ENCODE peak calls at places on chromosomes 7 and 10, in eight cellular contexts. One of them, this sample, is unnamed.

GRCh38 chr10:95242581-95243317 is 48.1 kb downstream of the PDLIM1 start:
- DNase-seq in fibroblast of the aortic adventitia: peak
- DNase-seq in BJ: no peak
- DNase-seq in CD8-positive, alpha-beta memory T cell: no peak
- DNase-seq in fibroblast of mammary gland: peak
- DNase-seq in fibroblast of lung: peak
- DNase-seq in SK-N-MC: no peak
- DNase-seq in left ventricle myocardium inferior: no peak
- DNase-seq in this sample: no peak

GRCh38 chr10:69816536-69816935 is 14.8 kb downstream of the COL13A1 start:
- DNase-seq in fibroblast of the aortic adventitia: no peak
- DNase-seq in BJ: no peak
- DNase-seq in CD8-positive, alpha-beta memory T cell: no peak
- DNase-seq in fibroblast of mammary gland: no peak
- DNase-seq in fibroblast of lung: no peak
- DNase-seq in SK-N-MC: no peak
- DNase-seq in left ventricle myocardium inferior: no peak
- DNase-seq in this sample: no peak

GRCh38 chr10:128963246-128964099 is 503.6 kb upstream of the MGMT start:
- DNase-seq in fibroblast of the aortic adventitia: no peak
- DNase-seq in BJ: no peak
- DNase-seq in CD8-positive, alpha-beta memory T cell: no peak
- DNase-seq in fibroblast of mammary gland: no peak
- DNase-seq in fibroblast of lung: no peak
- DNase-seq in SK-N-MC: no peak
- DNase-seq in left ventricle myocardium inferior: no peak
- DNase-seq in this sample: no peak

GRCh38 chr10:61192042-61192441 is 248.1 kb upstream of the RHOBTB1 start:
- DNase-seq in fibroblast of the aortic adventitia: no peak
- DNase-seq in BJ: no peak
- DNase-seq in CD8-positive, alpha-beta memory T cell: no peak
- DNase-seq in fibroblast of mammary gland: no peak
- DNase-seq in fibroblast of lung: no peak
- DNase-seq in SK-N-MC: no peak
- DNase-seq in left ventricle myocardium inferior: no peak
- DNase-seq in this sample: no peak

GRCh38 chr7:107002804-107003137 is 41.7 kb upstream of the PRKAR2B start:
- DNase-seq in fibroblast of the aortic adventitia: no peak
- DNase-seq in BJ: no peak
- DNase-seq in CD8-positive, alpha-beta memory T cell: no peak
- DNase-seq in fibroblast of mammary gland: no peak
- DNase-seq in fibroblast of lung: no peak
- DNase-seq in SK-N-MC: no peak
- DNase-seq in left ventricle myocardium inferior: no peak
- DNase-seq in this sample: no peak

GRCh38 chr7:27107391-27107900 is 5.0 kb upstream of the HOXA2 start:
- DNase-seq in fibroblast of the aortic adventitia: peak
- DNase-seq in BJ: no peak
- DNase-seq in CD8-positive, alpha-beta memory T cell: no peak
- DNase-seq in fibroblast of mammary gland: no peak
- DNase-seq in fibroblast of lung: peak
- DNase-seq in SK-N-MC: no peak
- DNase-seq in left ventricle myocardium inferior: no peak
- DNase-seq in this sample: no peak

GRCh38 chr7:44431091-44431608 is 59.3 kb downstream of the NUDCD3 start:
- DNase-seq in fibroblast of the aortic adventitia: no peak
- DNase-seq in BJ: no peak
- DNase-seq in CD8-positive, alpha-beta memory T cell: no peak
- DNase-seq in fibroblast of mammary gland: no peak
- DNase-seq in fibroblast of lung: peak
- DNase-seq in SK-N-MC: no peak
- DNase-seq in left ventricle myocardium inferior: no peak
- DNase-seq in this sample: no peak

GRCh38 chr7:23332193-23332592 is 33.1 kb downstream of the MALSU1 start:
- DNase-seq in fibroblast of the aortic adventitia: peak
- DNase-seq in BJ: no peak
- DNase-seq in CD8-positive, alpha-beta memory T cell: no peak
- DNase-seq in fibroblast of mammary gland: no peak
- DNase-seq in fibroblast of lung: no peak
- DNase-seq in SK-N-MC: no peak
- DNase-seq in left ventricle myocardium inferior: no peak
- DNase-seq in this sample: no peak

GRCh38 chr7:28052933-28053332 is 127.7 kb downstream of the JAZF1 start:
- DNase-seq in fibroblast of the aortic adventitia: peak
- DNase-seq in BJ: no peak
- DNase-seq in CD8-positive, alpha-beta memory T cell: no peak
- DNase-seq in fibroblast of mammary gland: peak
- DNase-seq in fibroblast of lung: peak
- DNase-seq in SK-N-MC: no peak
- DNase-seq in left ventricle myocardium inferior: no peak
- DNase-seq in this sample: no peak

GRCh38 chr10:21172774-21173432 is 275.8 kb upstream of the NEBL start:
- DNase-seq in fibroblast of the aortic adventitia: no peak
- DNase-seq in BJ: no peak
- DNase-seq in CD8-positive, alpha-beta memory T cell: no peak
- DNase-seq in fibroblast of mammary gland: no peak
- DNase-seq in fibroblast of lung: peak
- DNase-seq in SK-N-MC: no peak
- DNase-seq in left ventricle myocardium inferior: no peak
- DNase-seq in this sample: no peak

GRCh38 chr7:127387974-127388373 is 4.5 kb downstream of the ZNF800 start:
- DNase-seq in fibroblast of the aortic adventitia: peak
- DNase-seq in BJ: no peak
- DNase-seq in CD8-positive, alpha-beta memory T cell: no peak
- DNase-seq in fibroblast of mammary gland: peak
- DNase-seq in fibroblast of lung: peak
- DNase-seq in SK-N-MC: no peak
- DNase-seq in left ventricle myocardium inferior: no peak
- DNase-seq in this sample: no peak

GRCh38 chr7:96596120-96596826 is 113.4 kb downstream of the SEM1 start:
- DNase-seq in fibroblast of the aortic adventitia: no peak
- DNase-seq in BJ: no peak
- DNase-seq in CD8-positive, alpha-beta memory T cell: no peak
- DNase-seq in fibroblast of mammary gland: peak
- DNase-seq in fibroblast of lung: peak
- DNase-seq in SK-N-MC: no peak
- DNase-seq in left ventricle myocardium inferior: no peak
- DNase-seq in this sample: no peak

GRCh38 chr10:101032637-101033201 is 1.7 kb downstream of the SFXN3 start:
- DNase-seq in fibroblast of the aortic adventitia: peak
- DNase-seq in BJ: peak
- DNase-seq in CD8-positive, alpha-beta memory T cell: peak
- DNase-seq in fibroblast of mammary gland: peak
- DNase-seq in fibroblast of lung: peak
- DNase-seq in SK-N-MC: no peak
- DNase-seq in left ventricle myocardium inferior: peak
- DNase-seq in this sample: peak

GRCh38 chr10:87054373-87055295 is 34.5 kb downstream of the FAM25A start:
- DNase-seq in fibroblast of the aortic adventitia: peak
- DNase-seq in BJ: no peak
- DNase-seq in CD8-positive, alpha-beta memory T cell: no peak
- DNase-seq in fibroblast of mammary gland: peak
- DNase-seq in fibroblast of lung: peak
- DNase-seq in SK-N-MC: no peak
- DNase-seq in left ventricle myocardium inferior: no peak
- DNase-seq in this sample: peak

GRCh38 chr7:31690892-31691291 is 3.9 kb downstream of the PPP1R17 start:
- DNase-seq in fibroblast of the aortic adventitia: no peak
- DNase-seq in BJ: no peak
- DNase-seq in CD8-positive, alpha-beta memory T cell: no peak
- DNase-seq in fibroblast of mammary gland: no peak
- DNase-seq in fibroblast of lung: no peak
- DNase-seq in SK-N-MC: no peak
- DNase-seq in left ventricle myocardium inferior: no peak
- DNase-seq in this sample: no peak

GRCh38 chr10:72292223-72292691 is 18.5 kb downstream of the DDIT4 start:
- DNase-seq in fibroblast of the aortic adventitia: no peak
- DNase-seq in BJ: no peak
- DNase-seq in CD8-positive, alpha-beta memory T cell: no peak
- DNase-seq in fibroblast of mammary gland: peak
- DNase-seq in fibroblast of lung: peak
- DNase-seq in SK-N-MC: no peak
- DNase-seq in left ventricle myocardium inferior: no peak
- DNase-seq in this sample: no peak

GRCh38 chr7:125567686-125568085 is 638.1 kb upstream of the POT1 start:
- DNase-seq in fibroblast of the aortic adventitia: no peak
- DNase-seq in BJ: no peak
- DNase-seq in CD8-positive, alpha-beta memory T cell: no peak
- DNase-seq in fibroblast of mammary gland: no peak
- DNase-seq in fibroblast of lung: no peak
- DNase-seq in SK-N-MC: no peak
- DNase-seq in left ventricle myocardium inferior: no peak
- DNase-seq in this sample: no peak

GRCh38 chr7:125561006-125561405 is 631.4 kb upstream of the POT1 start:
- DNase-seq in fibroblast of the aortic adventitia: no peak
- DNase-seq in BJ: no peak
- DNase-seq in CD8-positive, alpha-beta memory T cell: no peak
- DNase-seq in fibroblast of mammary gland: no peak
- DNase-seq in fibroblast of lung: no peak
- DNase-seq in SK-N-MC: no peak
- DNase-seq in left ventricle myocardium inferior: no peak
- DNase-seq in this sample: no peak

GRCh38 chr7:125563557-125563956 is 633.9 kb upstream of the POT1 start:
- DNase-seq in fibroblast of the aortic adventitia: no peak
- DNase-seq in BJ: no peak
- DNase-seq in CD8-positive, alpha-beta memory T cell: no peak
- DNase-seq in fibroblast of mammary gland: no peak
- DNase-seq in fibroblast of lung: no peak
- DNase-seq in SK-N-MC: no peak
- DNase-seq in left ventricle myocardium inferior: no peak
- DNase-seq in this sample: no peak

GRCh38 chr7:125568799-125569198 is 639.2 kb upstream of the POT1 start:
- DNase-seq in fibroblast of the aortic adventitia: no peak
- DNase-seq in BJ: no peak
- DNase-seq in CD8-positive, alpha-beta memory T cell: no peak
- DNase-seq in fibroblast of mammary gland: no peak
- DNase-seq in fibroblast of lung: no peak
- DNase-seq in SK-N-MC: no peak
- DNase-seq in left ventricle myocardium inferior: no peak
- DNase-seq in this sample: no peak

GRCh38 chr7:125563964-125564529 is 634.4 kb upstream of the POT1 start:
- DNase-seq in fibroblast of the aortic adventitia: no peak
- DNase-seq in BJ: no peak
- DNase-seq in CD8-positive, alpha-beta memory T cell: no peak
- DNase-seq in fibroblast of mammary gland: no peak
- DNase-seq in fibroblast of lung: no peak
- DNase-seq in SK-N-MC: no peak
- DNase-seq in left ventricle myocardium inferior: no peak
- DNase-seq in this sample: no peak
- H3K4me3 ChIP-seq in fibroblast of the aortic adventitia: no peak
- H3K4me3 ChIP-seq in BJ: no peak
- H3K4me3 ChIP-seq in CD8-positive, alpha-beta memory T cell: no peak
- H3K4me3 ChIP-seq in fibroblast of mammary gland: no peak
- H3K4me3 ChIP-seq in fibroblast of lung: no peak
- H3K4me3 ChIP-seq in SK-N-MC: no peak
- H3K4me3 ChIP-seq in left ventricle myocardium inferior: no peak
- H3K4me3 ChIP-seq in this sample: no peak

GRCh38 chr10:112435013-112435619 is 11.6 kb downstream of the ZDHHC6 start:
- DNase-seq in fibroblast of the aortic adventitia: peak
- DNase-seq in BJ: peak
- DNase-seq in CD8-positive, alpha-beta memory T cell: no peak
- DNase-seq in fibroblast of mammary gland: peak
- DNase-seq in fibroblast of lung: peak
- DNase-seq in SK-N-MC: no peak
- DNase-seq in left ventricle myocardium inferior: no peak
- DNase-seq in this sample: no peak
- H3K4me3 ChIP-seq in fibroblast of the aortic adventitia: no peak
- H3K4me3 ChIP-seq in BJ: no peak
- H3K4me3 ChIP-seq in CD8-positive, alpha-beta memory T cell: no peak
- H3K4me3 ChIP-seq in fibroblast of mammary gland: no peak
- H3K4me3 ChIP-seq in fibroblast of lung: no peak
- H3K4me3 ChIP-seq in SK-N-MC: no peak
- H3K4me3 ChIP-seq in left ventricle myocardium inferior: no peak
- H3K4me3 ChIP-seq in this sample: no peak

GRCh38 chr10:121205625-121206024 is 354.5 kb downstream of the WDR11 start:
- DNase-seq in fibroblast of the aortic adventitia: no peak
- DNase-seq in BJ: no peak
- DNase-seq in CD8-positive, alpha-beta memory T cell: no peak
- DNase-seq in fibroblast of mammary gland: no peak
- DNase-seq in fibroblast of lung: no peak
- DNase-seq in SK-N-MC: no peak
- DNase-seq in left ventricle myocardium inferior: no peak
- DNase-seq in this sample: no peak
- H3K4me3 ChIP-seq in fibroblast of the aortic adventitia: no peak
- H3K4me3 ChIP-seq in BJ: no peak
- H3K4me3 ChIP-seq in CD8-positive, alpha-beta memory T cell: no peak
- H3K4me3 ChIP-seq in fibroblast of mammary gland: no peak
- H3K4me3 ChIP-seq in fibroblast of lung: no peak
- H3K4me3 ChIP-seq in SK-N-MC: no peak
- H3K4me3 ChIP-seq in left ventricle myocardium inferior: no peak
- H3K4me3 ChIP-seq in this sample: no peak

GRCh38 chr10:19638873-19639233 is 177.4 kb upstream of the PLXDC2 start:
- DNase-seq in fibroblast of the aortic adventitia: no peak
- DNase-seq in BJ: no peak
- DNase-seq in CD8-positive, alpha-beta memory T cell: no peak
- DNase-seq in fibroblast of mammary gland: no peak
- DNase-seq in fibroblast of lung: no peak
- DNase-seq in SK-N-MC: no peak
- DNase-seq in left ventricle myocardium inferior: no peak
- DNase-seq in this sample: no peak

GRCh38 chr10:19634163-19634562 is 182.1 kb upstream of the PLXDC2 start:
- DNase-seq in fibroblast of the aortic adventitia: no peak
- DNase-seq in BJ: no peak
- DNase-seq in CD8-positive, alpha-beta memory T cell: no peak
- DNase-seq in fibroblast of mammary gland: no peak
- DNase-seq in fibroblast of lung: no peak
- DNase-seq in SK-N-MC: no peak
- DNase-seq in left ventricle myocardium inferior: no peak
- DNase-seq in this sample: no peak

GRCh38 chr10:19640864-19641263 is 175.4 kb upstream of the PLXDC2 start:
- DNase-seq in fibroblast of the aortic adventitia: no peak
- DNase-seq in BJ: no peak
- DNase-seq in CD8-positive, alpha-beta memory T cell: no peak
- DNase-seq in fibroblast of mammary gland: no peak
- DNase-seq in fibroblast of lung: no peak
- DNase-seq in SK-N-MC: no peak
- DNase-seq in left ventricle myocardium inferior: no peak
- DNase-seq in this sample: no peak

DNA sequence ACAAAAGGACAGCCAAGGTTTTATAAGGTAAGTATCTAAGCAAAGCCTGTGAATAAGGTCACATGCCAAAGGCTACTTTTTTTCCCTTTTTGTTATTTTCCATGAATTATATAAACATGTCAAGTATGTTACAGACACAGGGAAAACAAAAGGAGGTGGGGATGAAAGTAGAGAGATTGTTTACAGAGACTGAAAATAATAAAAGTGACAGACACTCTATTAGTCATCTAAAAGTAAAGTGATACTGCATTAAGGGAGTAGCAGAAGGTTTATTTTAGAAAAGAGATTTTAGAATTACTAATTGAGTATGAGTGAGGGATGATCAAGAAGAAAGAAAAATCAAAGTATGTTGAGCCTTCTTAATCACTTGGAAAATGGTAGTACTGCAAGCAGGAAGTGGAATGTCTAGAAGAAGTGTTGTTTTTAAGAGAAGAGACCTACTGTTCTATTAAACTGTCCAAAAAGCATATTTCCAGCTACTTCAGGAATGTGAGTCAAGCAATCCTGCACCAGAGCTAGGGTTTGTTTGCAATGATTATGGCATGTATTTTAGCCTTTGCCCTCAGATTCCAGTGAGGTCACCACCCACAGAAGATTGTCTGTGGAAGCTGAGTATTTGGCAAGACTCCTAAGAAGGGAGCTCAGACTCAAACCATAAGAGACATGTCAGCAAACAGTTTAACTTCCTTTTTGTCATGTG is 177.9 kb upstream of the PLXDC2 start:
- DNase-seq in fibroblast of the aortic adventitia: peak
- DNase-seq in BJ: peak
- DNase-seq in CD8-positive, alpha-beta memory T cell: no peak
- DNase-seq in fibroblast of mammary gland: peak
- DNase-seq in fibroblast of lung: peak
- DNase-seq in SK-N-MC: no peak
- DNase-seq in left ventricle myocardium inferior: no peak
- DNase-seq in this sample: peak
- H3K4me3 ChIP-seq in fibroblast of the aortic adventitia: peak
- H3K4me3 ChIP-seq in BJ: peak
- H3K4me3 ChIP-seq in CD8-positive, alpha-beta memory T cell: no peak
- H3K4me3 ChIP-seq in fibroblast of mammary gland: peak
- H3K4me3 ChIP-seq in fibroblast of lung: peak
- H3K4me3 ChIP-seq in SK-N-MC: peak
- H3K4me3 ChIP-seq in left ventricle myocardium inferior: peak
- H3K4me3 ChIP-seq in this sample: no peak